ENCODE peak calls at places on chromosomes 3 and 15, in four cellular contexts. A is uterus, H is fibroblast of mammary gland, V is upper lobe of right lung. Q is an unnamed sample.

GRCh38 chr3:71218508-71218907 is 365.0 kb downstream of the FOXP1 start:
- DNase-seq in A (no peak), V (no peak), H (no peak), Q (no peak)

GRCh38 chr15:70142322-70143191 is 44.8 kb upstream of the TLE3 start:
- DNase-seq in V (peak; percentile 76), H (peak; percentile 86), A (peak; percentile 48), Q (no peak)

GRCh38 chr15:67189326-67190051 is 65.0 kb downstream of the AAGAB start:
- DNase-seq in V (no peak), H (peak; percentile 69), A (peak; percentile 94), Q (no peak)

GRCh38 chr3:127196002-127196401 is 3.1 kb downstream of the PRR23E start:
- DNase-seq in A (no peak), V (no peak), H (no peak), Q (no peak)

GRCh38 chr3:152318512-152318911 is 49.8 kb downstream of the MBNL1 start:
- DNase-seq in V (no peak), H (no peak), A (no peak), Q (no peak)

GRCh38 chr3:48503406-48504050 is 446 bp downstream of the SHISA5 start:
- DNase-seq in V (peak; percentile 72), H (peak; percentile 55), A (peak; percentile 66), Q (no peak)

GRCh38 chr3:46538803-46539442 is 27.2 kb downstream of the LRRC2 start:
- DNase-seq in H (peak; percentile 57), V (peak; percentile 73), A (no peak), Q (no peak)

GRCh38 chr3:75101329-75102147 is 487.1 kb upstream of the CNTN3 start:
- DNase-seq in A (no peak), V (peak; percentile 54), H (no peak), Q (peak; percentile 14)

GRCh38 chr15:38678291-38678690 is 113.7 kb upstream of the RASGRP1 start:
- DNase-seq in V (no peak), A (no peak), H (no peak), Q (no peak)

GRCh38 chr15:100114526-100114925 is 227.2 kb downstream of the ADAMTS17 start:
- DNase-seq in V (peak; percentile 50), H (peak; percentile 38), A (no peak), Q (no peak)

GRCh38 chr3:46280105-46280797 is 38.0 kb downstream of the CCR3 start:
- DNase-seq in V (no peak), A (no peak), H (peak; percentile 61), Q (no peak)

GRCh38 chr3:33915796-33916589 is 117.6 kb downstream of the PDCD6IP start:
- DNase-seq in H (peak; percentile 24), A (no peak), V (no peak), Q (no peak)

GRCh38 chr3:134317106-134317947 is 56.9 kb downstream of the AMOTL2 start:
- DNase-seq in A (no peak), H (peak; percentile 73), V (no peak), Q (no peak)

GRCh38 chr15:82540984-82541431 is 751 bp upstream of the RPS17 start:
- DNase-seq in H (peak; percentile 40), V (peak; percentile 67), A (peak; percentile 24), Q (no peak)

GRCh38 chr3:156433910-156434309 is 121.0 kb downstream of the SSR3 start:
- DNase-seq in A (no peak), H (peak; percentile 24), V (no peak), Q (no peak)

GRCh38 chr3:21654662-21655061 is 96.3 kb downstream of the ZNF385D start:
- DNase-seq in A (no peak), H (peak; percentile 85), V (no peak), Q (no peak)

GRCh38 chr15:101056366-101057334 is 137.5 kb downstream of the LRRK1 start:
- DNase-seq in V (peak; percentile 57), A (no peak), H (no peak), Q (no peak)

GRCh38 chr3:143001034-143001368 is 369 bp upstream of the U2SURP start:
- DNase-seq in V (no peak), H (no peak), A (no peak), Q (no peak)

GRCh38 chr15:66387176-66388056 is 704 bp downstream of the MAP2K1 start:
- DNase-seq in H (peak; percentile 68), V (peak; percentile 82), A (peak; percentile 65), Q (peak; percentile 24)

GRCh38 chr15:32852771-32853170 is 135.0 kb downstream of the GREM1 start:
- DNase-seq in A (no peak), V (no peak), H (no peak), Q (no peak)

GRCh38 chr3:118772036-118773030 is 262.3 kb downstream of the IGSF11 start:
- DNase-seq in H (no peak), A (no peak), V (no peak), Q (no peak)

GRCh38 chr15:68644996-68645395 is 66.2 kb downstream of the CORO2B start:
- DNase-seq in A (no peak), V (peak; percentile 43), H (no peak), Q (no peak)

GRCh38 chr3:56985460-56986327 is 74.8 kb upstream of the SPATA12 start:
- DNase-seq in H (peak; percentile 74), V (no peak), A (no peak), Q (no peak)

GRCh38 chr3:84066920-84067319 is 891.9 kb upstream of the CADM2 start:
- DNase-seq in A (no peak), H (no peak), V (no peak), Q (no peak)

GRCh38 chr3:121619691-121620090 is 26.5 kb downstream of the FBXO40 start:
- DNase-seq in A (no peak), H (no peak), V (no peak), Q (no peak)

GRCh38 chr3:63193647-63194046 is 84.5 kb upstream of the SYNPR start:
- DNase-seq in A (no peak), H (peak; percentile 50), V (no peak), Q (no peak)

GRCh38 chr15:95556866-95557225 is 773.7 kb upstream of the NR2F2 start:
- DNase-seq in V (no peak), H (no peak), A (no peak), Q (no peak)

GRCh38 chr3:196016485-196016884 is 65.4 kb downstream of the TFRC start:
- DNase-seq in A (no peak), V (no peak), H (peak; percentile 63), Q (no peak)

GRCh38 chr15:90665288-90666134 is 51.6 kb upstream of the BLM start:
- DNase-seq in V (peak; percentile 88), H (peak; percentile 52), A (peak; percentile 68), Q (no peak)
- TF ChIP-seq CTCF in V (no peak), H (no peak), A (no peak), Q (no peak)

GRCh38 chr3:103308921-103309320 is 874.1 kb downstream of the ZPLD1 start:
- DNase-seq in V (no peak), H (no peak), A (no peak), Q (no peak)
- TF ChIP-seq CTCF in V (no peak), H (no peak), A (no peak), Q (peak; percentile 45)

GRCh38 chr15:73786518-73786917 is 33.4 kb upstream of the INSYN1 start:
- DNase-seq in H (no peak), V (no peak), A (no peak), Q (no peak)

GRCh38 chr15:73784299-73784698 is 31.1 kb upstream of the INSYN1 start:
- DNase-seq in V (no peak), A (no peak), H (no peak), Q (no peak)

GRCh38 chr15:73777741-73778140 is 24.6 kb upstream of the INSYN1 start:
- DNase-seq in A (no peak), V (no peak), H (no peak), Q (no peak)

GRCh38 chr15:73782339-73782979 is 29.3 kb upstream of the INSYN1 start:
- DNase-seq in A (no peak), H (no peak), V (no peak), Q (no peak)

GRCh38 chr15:73781038-73781925 is 28.1 kb upstream of the INSYN1 start:
- DNase-seq in A (no peak), H (peak; percentile 45), V (no peak), Q (no peak)
- TF ChIP-seq CTCF in A (no peak), H (peak; percentile 54), V (peak; percentile 23), Q (no peak)

DNA sequence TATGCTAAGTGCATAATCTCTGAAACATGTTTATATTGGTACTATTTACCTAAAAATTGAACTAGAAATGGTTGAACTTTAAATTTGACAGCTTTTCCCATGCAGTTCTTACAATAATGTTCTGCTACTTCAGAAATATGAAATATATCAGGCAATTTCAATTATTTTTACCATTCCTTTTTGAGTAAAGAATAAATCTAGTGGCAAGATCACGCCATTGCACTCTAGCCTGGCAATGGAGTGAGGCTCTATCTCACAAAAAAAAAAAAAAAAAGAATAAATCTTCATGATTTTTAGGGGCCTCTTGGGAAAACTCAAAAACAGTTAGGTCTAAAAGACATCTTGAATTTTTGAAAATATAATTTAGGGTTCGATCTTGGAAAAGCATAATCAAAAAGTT is 10.6 kb upstream of the DNAAF4 start:
- DNase-seq in V (no peak), A (no peak), H (no peak), Q (no peak)
- TF ChIP-seq CTCF in V (no peak), A (no peak), H (peak; percentile 25), Q (peak; percentile 45)

GRCh38 chr15:76335129-76335850 is 1.3 kb upstream of the ISL2 start:
- DNase-seq in H (no peak), V (no peak), A (no peak), Q (no peak)

GRCh38 chr15:76333309-76333708 is 3.3 kb upstream of the ISL2 start:
- DNase-seq in H (no peak), A (no peak), V (no peak), Q (no peak)

GRCh38 chr15:76332796-76333195 is 3.8 kb upstream of the ISL2 start:
- DNase-seq in H (no peak), A (no peak), V (no peak), Q (no peak)

GRCh38 chr15:76334438-76335004 is 2.1 kb upstream of the ISL2 start:
- DNase-seq in A (no peak), H (no peak), V (no peak), Q (no peak)

DNA sequence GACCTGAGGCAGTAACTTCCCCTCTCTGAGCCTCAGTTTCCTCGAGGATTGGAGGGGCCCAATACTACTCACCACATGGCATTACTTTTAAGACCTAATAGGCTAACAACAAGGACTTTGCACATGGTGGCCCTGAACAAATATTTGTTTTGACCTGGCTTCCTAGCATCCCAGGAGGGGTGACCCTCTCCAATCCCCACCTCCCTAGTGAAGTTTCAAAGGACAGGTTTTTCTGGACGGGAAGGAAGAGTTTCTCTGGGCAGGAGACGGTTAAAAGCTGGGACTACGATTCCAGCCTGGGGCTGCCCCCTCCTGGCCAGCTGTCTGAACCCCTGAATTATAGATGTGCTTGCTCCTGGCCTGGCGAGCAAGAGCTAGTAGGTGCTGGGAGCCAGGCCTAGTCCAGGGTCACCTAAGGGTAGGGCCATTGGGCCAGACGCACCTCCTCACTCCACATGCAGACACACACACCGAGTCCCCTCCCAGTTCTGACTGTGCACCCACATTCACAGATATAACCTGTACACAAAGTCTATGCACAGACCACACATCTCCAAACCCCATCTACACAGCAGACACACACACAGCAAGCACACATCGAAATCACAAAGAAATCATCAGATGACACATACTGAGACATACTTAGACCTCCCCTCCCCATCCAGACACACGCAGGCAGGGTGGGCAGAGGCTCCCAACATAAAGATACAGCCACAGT is 2.7 kb upstream of the ISL2 start:
- DNase-seq in H (no peak), V (no peak), A (no peak), Q (no peak)
- TF ChIP-seq CTCF in H (peak; percentile 28), V (no peak), A (no peak), Q (peak; percentile 36)

Q was measured in progenitor cell of endocrine pancreas.